ENCODE peak calls at places on chromosomes 7 and 10, in four cellular contexts. One of them, this sample, is unnamed. For H3K4me1, the result is how much of the 10 kb centered on the place peaks cover.

GRCh38 chr10:14056545-14057332 is 274.0 kb downstream of the FRMD4A start:
- DNase-seq in fibroblast of lung: peak
- DNase-seq in left ventricle myocardium inferior: no peak
- DNase-seq in tibial artery: no peak
- DNase-seq in this sample: no peak

GRCh38 chr7:55026867-55027490 is 8.2 kb downstream of the EGFR start:
- DNase-seq in fibroblast of lung: no peak
- DNase-seq in left ventricle myocardium inferior: no peak
- DNase-seq in tibial artery: peak
- DNase-seq in this sample: no peak

GRCh38 chr10:44724415-44725174 is 186.5 kb upstream of the TMEM72 start:
- DNase-seq in fibroblast of lung: peak
- DNase-seq in left ventricle myocardium inferior: no peak
- DNase-seq in tibial artery: peak
- DNase-seq in this sample: no peak

GRCh38 chr10:16381083-16381482 is 55.7 kb upstream of the PTER start:
- DNase-seq in fibroblast of lung: peak
- DNase-seq in left ventricle myocardium inferior: no peak
- DNase-seq in tibial artery: no peak
- DNase-seq in this sample: no peak

GRCh38 chr7:25716421-25716820 is 435.6 kb upstream of the NFE2L3 start:
- DNase-seq in fibroblast of lung: peak
- DNase-seq in left ventricle myocardium inferior: no peak
- DNase-seq in tibial artery: no peak
- DNase-seq in this sample: no peak

GRCh38 chr10:66586073-66586472 is 339.8 kb upstream of the LRRTM3 start:
- DNase-seq in fibroblast of lung: peak
- DNase-seq in left ventricle myocardium inferior: no peak
- DNase-seq in tibial artery: no peak
- DNase-seq in this sample: no peak

GRCh38 chr10:102595293-102595692 is 49.0 kb upstream of the TRIM8 start:
- DNase-seq in fibroblast of lung: no peak
- DNase-seq in left ventricle myocardium inferior: no peak
- DNase-seq in tibial artery: no peak
- DNase-seq in this sample: no peak

GRCh38 chr10:49643296-49644034 is 29.6 kb downstream of the CHAT start:
- DNase-seq in fibroblast of lung: no peak
- DNase-seq in left ventricle myocardium inferior: no peak
- DNase-seq in tibial artery: no peak
- DNase-seq in this sample: no peak

GRCh38 chr7:510061-510481 is 9.6 kb downstream of the PDGFA start:
- DNase-seq in fibroblast of lung: no peak
- DNase-seq in left ventricle myocardium inferior: peak
- DNase-seq in tibial artery: no peak
- DNase-seq in this sample: no peak

GRCh38 chr7:78326189-78326588 is 527.6 kb downstream of the PHTF2 start:
- DNase-seq in fibroblast of lung: peak
- DNase-seq in left ventricle myocardium inferior: no peak
- DNase-seq in tibial artery: no peak
- DNase-seq in this sample: no peak

GRCh38 chr7:47039899-47040298 is 542.0 kb downstream of the TNS3 start:
- DNase-seq in fibroblast of lung: peak
- DNase-seq in left ventricle myocardium inferior: no peak
- DNase-seq in tibial artery: no peak
- DNase-seq in this sample: no peak

GRCh38 chr7:119472398-119473038 is 800.5 kb upstream of the KCND2 start:
- DNase-seq in fibroblast of lung: no peak
- DNase-seq in left ventricle myocardium inferior: no peak
- DNase-seq in tibial artery: no peak
- DNase-seq in this sample: no peak

GRCh38 chr7:99362801-99363200 is 11.7 kb upstream of the ARPC1B start:
- DNase-seq in fibroblast of lung: peak
- DNase-seq in left ventricle myocardium inferior: no peak
- DNase-seq in tibial artery: no peak
- DNase-seq in this sample: no peak

GRCh38 chr10:132329565-132330485 is 2.2 kb upstream of the LRRC27 start:
- DNase-seq in fibroblast of lung: peak
- DNase-seq in left ventricle myocardium inferior: no peak
- DNase-seq in tibial artery: peak
- DNase-seq in this sample: no peak

GRCh38 chr7:129160161-129160911 is 15.8 kb downstream of the TSPAN33 start:
- DNase-seq in fibroblast of lung: no peak
- DNase-seq in left ventricle myocardium inferior: no peak
- DNase-seq in tibial artery: no peak
- DNase-seq in this sample: no peak

GRCh38 chr10:19250542-19250941 is 201.9 kb downstream of the MALRD1 start:
- DNase-seq in fibroblast of lung: peak
- DNase-seq in left ventricle myocardium inferior: no peak
- DNase-seq in tibial artery: no peak
- DNase-seq in this sample: no peak

GRCh38 chr10:118818621-118819221 is 64.0 kb upstream of the CACUL1 start:
- DNase-seq in fibroblast of lung: no peak
- DNase-seq in left ventricle myocardium inferior: peak
- DNase-seq in tibial artery: no peak
- DNase-seq in this sample: no peak

GRCh38 chr10:70615784-70616511 is 13.4 kb upstream of the PRF1 start:
- DNase-seq in fibroblast of lung: peak
- DNase-seq in left ventricle myocardium inferior: no peak
- DNase-seq in tibial artery: no peak
- DNase-seq in this sample: no peak

GRCh38 chr7:1809601-1810258 is 139.7 kb downstream of the ELFN1 start:
- DNase-seq in fibroblast of lung: no peak
- DNase-seq in left ventricle myocardium inferior: no peak
- DNase-seq in tibial artery: no peak
- DNase-seq in this sample: no peak

GRCh38 chr7:2566890-2567662 is 8.3 kb downstream of the IQCE start:
- DNase-seq in fibroblast of lung: no peak
- DNase-seq in left ventricle myocardium inferior: peak
- DNase-seq in tibial artery: no peak
- DNase-seq in this sample: no peak

GRCh38 chr10:99329238-99329890 is at the start of gene CNNM1:
- DNase-seq in fibroblast of lung: no peak
- DNase-seq in left ventricle myocardium inferior: no peak
- DNase-seq in tibial artery: no peak
- DNase-seq in this sample: no peak

GRCh38 chr7:84248843-84249242 is 54.3 kb upstream of the SEMA3A start:
- DNase-seq in fibroblast of lung: no peak
- DNase-seq in left ventricle myocardium inferior: no peak
- DNase-seq in tibial artery: no peak
- DNase-seq in this sample: no peak

GRCh38 chr10:127196227-127196954 is at the start of gene INSYN2A:
- DNase-seq in fibroblast of lung: peak
- DNase-seq in left ventricle myocardium inferior: peak
- DNase-seq in tibial artery: no peak
- DNase-seq in this sample: no peak

GRCh38 chr7:32476816-32477648 is 13.1 kb downstream of the LSM5 start:
- DNase-seq in fibroblast of lung: no peak
- DNase-seq in left ventricle myocardium inferior: no peak
- DNase-seq in tibial artery: no peak
- DNase-seq in this sample: no peak

GRCh38 chr7:40948239-40948638 is 754.7 kb downstream of the INHBA start:
- DNase-seq in fibroblast of lung: no peak
- DNase-seq in left ventricle myocardium inferior: no peak
- DNase-seq in tibial artery: no peak
- DNase-seq in this sample: no peak

GRCh38 chr10:88115968-88116367 is 252.5 kb downstream of the PTEN start:
- DNase-seq in fibroblast of lung: peak
- DNase-seq in left ventricle myocardium inferior: no peak
- DNase-seq in tibial artery: no peak
- DNase-seq in this sample: no peak

GRCh38 chr10:101721806-101722205 is 26.8 kb upstream of the FBXW4 start:
- DNase-seq in fibroblast of lung: no peak
- DNase-seq in left ventricle myocardium inferior: no peak
- DNase-seq in tibial artery: no peak
- DNase-seq in this sample: no peak

GRCh38 chr10:30862486-30862885 is 169.2 kb downstream of the ZNF438 start:
- DNase-seq in fibroblast of lung: peak
- DNase-seq in left ventricle myocardium inferior: no peak
- DNase-seq in tibial artery: no peak
- DNase-seq in this sample: no peak

DNA sequence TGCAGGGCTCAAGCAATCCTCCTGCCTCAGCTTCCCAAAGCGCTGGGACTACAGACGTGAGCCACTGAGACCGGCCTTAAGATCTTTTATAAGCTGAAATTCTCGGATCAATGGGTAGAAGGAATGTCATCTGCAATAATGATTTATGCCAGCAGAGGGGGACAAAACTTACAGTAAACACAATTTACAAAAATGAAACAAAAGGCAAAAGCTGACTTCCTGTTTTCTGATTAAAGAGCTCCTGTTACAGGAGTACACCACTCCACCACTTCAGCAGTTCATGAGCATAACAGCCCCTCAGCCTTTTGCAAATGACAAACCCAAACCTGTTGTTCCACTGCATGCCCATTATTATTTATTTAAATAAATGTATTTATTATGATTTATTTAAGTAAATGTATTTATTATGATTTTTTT is 88.5 kb upstream of the ATP6V0A4 start:
- DNase-seq in fibroblast of lung: peak
- DNase-seq in left ventricle myocardium inferior: no peak
- DNase-seq in tibial artery: no peak
- DNase-seq in this sample: no peak
- TF ChIP-seq CTCF in fibroblast of lung: peak
- TF ChIP-seq CTCF in left ventricle myocardium inferior: peak
- TF ChIP-seq CTCF in tibial artery: peak
- TF ChIP-seq CTCF in this sample: peak

GRCh38 chr10:79074732-79075131 is 6.0 kb downstream of the ZMIZ1 start:
- DNase-seq in fibroblast of lung: no peak
- DNase-seq in left ventricle myocardium inferior: no peak
- DNase-seq in tibial artery: no peak
- DNase-seq in this sample: no peak

GRCh38 chr10:79073784-79074432 is 5.1 kb downstream of the ZMIZ1 start:
- DNase-seq in fibroblast of lung: peak
- DNase-seq in left ventricle myocardium inferior: peak
- DNase-seq in tibial artery: peak
- DNase-seq in this sample: no peak

GRCh38 chr10:79072041-79072441 is 3.3 kb downstream of the ZMIZ1 start:
- DNase-seq in fibroblast of lung: peak
- DNase-seq in left ventricle myocardium inferior: no peak
- DNase-seq in tibial artery: peak
- DNase-seq in this sample: no peak

GRCh38 chr10:79071535-79071923 is 2.8 kb downstream of the ZMIZ1 start:
- DNase-seq in fibroblast of lung: no peak
- DNase-seq in left ventricle myocardium inferior: no peak
- DNase-seq in tibial artery: no peak
- DNase-seq in this sample: no peak

GRCh38 chr10:79072994-79073654 is 4.4 kb downstream of the ZMIZ1 start:
- DNase-seq in fibroblast of lung: no peak
- DNase-seq in left ventricle myocardium inferior: no peak
- DNase-seq in tibial artery: no peak
- DNase-seq in this sample: no peak
- H3K4me3 ChIP-seq in fibroblast of lung: no peak
- H3K4me3 ChIP-seq in left ventricle myocardium inferior: peak
- H3K4me3 ChIP-seq in tibial artery: no peak
- H3K4me3 ChIP-seq in this sample: no peak

DNA sequence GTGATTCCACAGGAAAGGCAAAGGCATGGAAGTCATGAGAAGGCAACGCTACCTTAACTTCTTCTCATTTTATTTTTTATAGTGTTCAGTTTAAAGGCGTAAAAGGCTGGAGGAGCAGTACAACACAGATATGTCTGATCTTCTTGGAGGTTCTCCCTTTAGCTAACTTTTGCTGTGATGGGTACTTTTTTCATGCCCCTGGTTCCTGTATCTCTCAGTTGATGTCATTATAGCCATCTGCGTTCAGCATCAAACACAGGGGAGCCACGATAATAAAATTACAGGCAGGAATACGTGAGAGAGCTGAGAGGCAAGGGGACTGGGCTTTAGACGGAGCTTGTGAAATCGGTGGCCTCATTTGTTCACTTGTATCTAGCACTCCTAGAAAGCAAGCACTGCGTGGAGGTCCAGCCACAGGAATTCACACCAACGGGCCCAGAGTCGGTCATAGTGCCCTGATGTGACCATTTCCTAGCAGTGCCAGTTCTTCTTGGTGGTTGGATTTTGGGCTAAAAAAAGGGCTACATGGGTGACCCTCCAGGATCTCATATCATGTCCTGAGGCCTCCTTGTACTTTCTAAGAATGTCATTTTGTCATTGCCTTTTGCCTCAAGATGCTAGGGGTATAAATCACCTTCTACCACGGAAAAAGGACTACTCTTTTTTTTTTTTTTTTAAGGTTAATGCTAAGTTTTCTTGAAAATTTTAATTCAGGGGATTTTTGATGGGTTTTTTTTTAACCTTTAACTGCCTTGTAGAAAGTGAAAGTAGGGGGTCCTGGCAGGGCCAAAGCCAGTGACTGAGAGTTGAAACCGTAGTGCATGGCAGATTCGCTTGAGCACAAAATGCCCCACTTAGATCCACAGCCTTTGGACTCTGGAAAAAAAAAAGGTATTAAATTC is 191.5 kb downstream of the CELF2 start:
- DNase-seq in fibroblast of lung: no peak
- DNase-seq in left ventricle myocardium inferior: no peak
- DNase-seq in tibial artery: no peak
- DNase-seq in this sample: no peak
- H3K4me1 ChIP-seq in fibroblast of lung: under half
- H3K4me1 ChIP-seq in left ventricle myocardium inferior: half or more
- H3K4me1 ChIP-seq in tibial artery: under half
- H3K4me1 ChIP-seq in this sample: under half

GRCh38 chr7:150406311-150406564 is 27.1 kb downstream of the ZNF775 start:
- DNase-seq in fibroblast of lung: no peak
- DNase-seq in left ventricle myocardium inferior: no peak
- DNase-seq in tibial artery: no peak
- DNase-seq in this sample: no peak

GRCh38 chr7:150404172-150404784 is 25.1 kb downstream of the ZNF775 start:
- DNase-seq in fibroblast of lung: no peak
- DNase-seq in left ventricle myocardium inferior: no peak
- DNase-seq in tibial artery: no peak
- DNase-seq in this sample: no peak

GRCh38 chr7:150404785-150405583 is 25.9 kb downstream of the ZNF775 start:
- DNase-seq in fibroblast of lung: peak
- DNase-seq in left ventricle myocardium inferior: peak
- DNase-seq in tibial artery: peak
- DNase-seq in this sample: peak

GRCh38 chr7:150406565-150407421 is 27.7 kb downstream of the ZNF775 start:
- DNase-seq in fibroblast of lung: no peak
- DNase-seq in left ventricle myocardium inferior: no peak
- DNase-seq in tibial artery: no peak
- DNase-seq in this sample: no peak

DNA sequence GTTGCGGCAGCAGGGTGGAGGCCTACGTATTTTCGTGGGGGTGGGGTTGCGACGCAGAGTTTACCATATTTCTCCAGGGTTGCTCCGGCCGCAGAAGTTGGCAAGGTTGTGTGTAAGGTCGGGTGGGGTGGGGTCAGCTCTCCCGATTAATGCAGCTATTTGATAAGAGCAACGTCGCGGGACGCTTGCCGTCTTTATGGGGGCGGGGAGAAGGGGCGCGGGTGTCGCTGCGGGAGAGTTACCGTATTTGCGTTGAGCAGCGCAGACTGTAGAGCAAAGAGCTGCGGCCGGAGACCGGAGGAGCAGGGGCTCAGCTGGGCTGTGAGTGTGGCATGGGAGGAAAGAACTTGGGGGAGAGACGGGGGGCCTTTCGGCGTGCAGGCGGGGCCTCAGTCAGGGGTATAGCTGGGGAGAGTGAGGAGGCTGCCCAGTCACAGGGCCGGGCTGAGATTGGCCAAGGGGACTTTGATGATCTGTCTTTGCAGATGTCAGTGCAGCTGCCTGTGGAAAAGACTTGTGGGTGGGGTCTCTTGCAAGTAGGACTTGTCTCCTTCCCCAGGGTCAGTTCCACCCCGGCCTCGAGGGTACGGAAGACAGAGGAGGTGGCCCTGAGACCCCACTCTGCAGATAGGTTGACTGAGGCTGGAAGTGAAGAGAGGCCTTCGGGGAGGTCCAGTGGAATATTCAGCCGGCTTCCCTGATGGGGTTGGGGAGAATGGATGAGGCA is 26.6 kb downstream of the ZNF775 start:
- DNase-seq in fibroblast of lung: no peak
- DNase-seq in left ventricle myocardium inferior: no peak
- DNase-seq in tibial artery: peak
- DNase-seq in this sample: no peak
- TF ChIP-seq CTCF in fibroblast of lung: no peak
- TF ChIP-seq CTCF in left ventricle myocardium inferior: no peak
- TF ChIP-seq CTCF in tibial artery: no peak
- TF ChIP-seq CTCF in this sample: no peak

This sample was measured in uterus.